ENCODE peak calls at places on chromosomes 1 and 21, in eight cellular contexts. K is stomach, O is K562, I is DND-41, F is cardiac fibroblast, E is adrenal gland, M is HCT116, S is GM12865. C is an unnamed sample.

GRCh38 chr1:25700124-25700523 is 83.5 kb downstream of the MAN1C1 start:
- DNase-seq in O (no peak), M (no peak), S (no peak), F (peak), K (no peak), I (no peak), E (peak), C (no peak)

GRCh38 chr1:59384443-59384842 is 87.5 kb downstream of the FGGY start:
- DNase-seq in F (no peak), M (no peak), K (no peak), E (no peak), S (no peak), O (no peak), I (no peak), C (no peak)

GRCh38 chr21:46610018-46610701 is 5.3 kb upstream of the S100B start:
- DNase-seq in K (no peak), M (no peak), E (no peak), S (peak), F (no peak), O (no peak), I (no peak), C (no peak)

GRCh38 chr1:78441921-78442320 is 48.9 kb upstream of the PTGFR start:
- DNase-seq in O (no peak), F (no peak), M (no peak), I (no peak), K (no peak), E (no peak), S (no peak), C (no peak)

GRCh38 chr1:13482600-13482999 is 31.2 kb downstream of the LRRC38 start:
- DNase-seq in O (no peak), E (no peak), F (no peak), I (no peak), S (no peak), K (no peak), M (no peak), C (no peak)

GRCh38 chr1:235050911-235051360 is 77.7 kb downstream of the TOMM20 start:
- DNase-seq in I (no peak), F (peak), E (no peak), K (no peak), O (peak), S (peak), M (no peak), C (no peak)

GRCh38 chr1:89873757-89874156 is 52.9 kb downstream of the LRRC8D start:
- DNase-seq in M (no peak), I (no peak), E (no peak), F (peak), K (no peak), S (no peak), O (no peak), C (no peak)

GRCh38 chr1:14516974-14517812 is 81.3 kb upstream of the KAZN start:
- DNase-seq in F (peak), K (no peak), I (no peak), O (no peak), E (peak), M (no peak), S (peak), C (no peak)

GRCh38 chr21:44090332-44090731 is 16.9 kb upstream of the PWP2 start:
- DNase-seq in M (no peak), E (no peak), S (no peak), F (no peak), K (peak), I (no peak), O (no peak), C (peak)

GRCh38 chr1:219298581-219299148 is 125.0 kb downstream of the LYPLAL1 start:
- DNase-seq in E (no peak), O (no peak), M (no peak), K (no peak), F (peak), S (no peak), I (no peak), C (no peak)

GRCh38 chr1:219441884-219442283 is 171.0 kb downstream of the ZC3H11B start:
- DNase-seq in O (no peak), M (no peak), F (no peak), S (no peak), K (no peak), E (no peak), I (no peak), C (no peak)

GRCh38 chr1:31122101-31122735 is 56.7 kb upstream of the PUM1 start:
- DNase-seq in E (no peak), O (no peak), F (no peak), I (no peak), S (peak), K (no peak), M (no peak), C (peak)

GRCh38 chr1:30225336-30225735 is 498.0 kb downstream of the MATN1 start:
- DNase-seq in F (no peak), S (no peak), M (no peak), O (no peak), K (no peak), E (no peak), I (no peak), C (no peak)

GRCh38 chr1:227299238-227299637 is 19.1 kb downstream of the CDC42BPA start:
- DNase-seq in S (no peak), F (peak), M (no peak), K (no peak), I (no peak), E (no peak), O (no peak), C (no peak)

GRCh38 chr1:237141471-237141870 is 99.5 kb downstream of the RYR2 start:
- DNase-seq in O (no peak), E (no peak), M (no peak), F (peak), I (no peak), K (no peak), S (no peak), C (no peak)

GRCh38 chr1:225958041-225958440 is 17.0 kb upstream of the LEFTY2 start:
- DNase-seq in E (no peak), F (no peak), K (no peak), S (no peak), I (no peak), O (no peak), M (no peak), C (no peak)

GRCh38 chr1:15771836-15772516 is 13.4 kb downstream of the FBLIM1 start:
- DNase-seq in I (no peak), O (no peak), F (no peak), M (no peak), S (no peak), K (no peak), E (no peak), C (no peak)

GRCh38 chr21:43917515-43918384 is 52.7 kb downstream of the AGPAT3 start:
- DNase-seq in E (no peak), M (peak), I (no peak), O (peak), K (peak), S (peak), F (no peak), C (no peak)

GRCh38 chr1:40401427-40402201 is 28.1 kb downstream of the SMAP2 start:
- DNase-seq in O (no peak), E (no peak), M (no peak), K (no peak), F (no peak), S (peak), I (no peak), C (no peak)

GRCh38 chr1:29812397-29813135 is 576.2 kb downstream of the PTPRU start:
- DNase-seq in S (no peak), O (no peak), I (no peak), M (no peak), E (no peak), K (peak), F (no peak), C (no peak)

GRCh38 chr1:235368428-235368827 is 1.2 kb downstream of the TBCE start:
- DNase-seq in S (no peak), E (no peak), I (no peak), O (no peak), M (no peak), K (no peak), F (no peak), C (no peak)

GRCh38 chr21:28971171-28971570 is 21.5 kb downstream of the LTN1 start:
- DNase-seq in E (no peak), F (peak), O (no peak), K (no peak), S (no peak), I (no peak), M (no peak), C (no peak)

GRCh38 chr1:90836345-90836679 is 119.2 kb upstream of the BARHL2 start:
- DNase-seq in F (no peak), E (no peak), K (no peak), I (no peak), M (no peak), O (no peak), S (no peak), C (no peak)

GRCh38 chr1:209769956-209770355 is 14.1 kb downstream of the TRAF3IP3 start:
- DNase-seq in I (no peak), E (no peak), K (no peak), O (no peak), S (no peak), M (no peak), F (peak), C (no peak)

GRCh38 chr1:150295476-150295875 is 1.8 kb downstream of the MRPS21 start:
- DNase-seq in F (no peak), M (no peak), E (no peak), K (no peak), S (no peak), I (no peak), O (no peak), C (no peak)

GRCh38 chr1:177069489-177069888 is 95.0 kb downstream of the ASTN1 start:
- DNase-seq in E (no peak), M (no peak), I (no peak), O (no peak), K (no peak), S (no peak), F (no peak), C (no peak)

GRCh38 chr1:24888061-24888970 is 41.8 kb downstream of the RUNX3 start:
- DNase-seq in M (no peak), F (no peak), K (peak), S (no peak), I (no peak), E (no peak), O (peak), C (no peak)

GRCh38 chr1:110249256-110249655 is 39.1 kb downstream of the KCNC4 start:
- DNase-seq in I (no peak), O (no peak), F (no peak), M (no peak), E (no peak), S (no peak), K (no peak), C (no peak)

GRCh38 chr1:28287315-28287714 is 28.0 kb downstream of the SESN2 start:
- DNase-seq in F (no peak), E (no peak), O (no peak), K (no peak), S (peak), I (no peak), M (no peak), C (peak)

GRCh38 chr1:65514083-65514482 is 93.6 kb downstream of the LEPR start:
- DNase-seq in F (peak), E (no peak), S (no peak), K (no peak), M (no peak), I (no peak), O (no peak), C (no peak)

GRCh38 chr1:10841059-10841458 is 44.6 kb upstream of the CASZ1 start:
- DNase-seq in O (no peak), S (no peak), K (no peak), M (no peak), I (no peak), F (no peak), E (no peak), C (no peak)

GRCh38 chr1:109197163-109198042 is 16.3 kb upstream of the SARS1 start:
- DNase-seq in O (peak), I (no peak), K (no peak), E (peak), F (peak), S (peak), M (peak), C (no peak)

GRCh38 chr1:41860771-41861170 is 58.0 kb downstream of the HIVEP3 start:
- DNase-seq in F (no peak), K (no peak), I (no peak), E (no peak), M (no peak), O (no peak), S (no peak), C (no peak)

DNA sequence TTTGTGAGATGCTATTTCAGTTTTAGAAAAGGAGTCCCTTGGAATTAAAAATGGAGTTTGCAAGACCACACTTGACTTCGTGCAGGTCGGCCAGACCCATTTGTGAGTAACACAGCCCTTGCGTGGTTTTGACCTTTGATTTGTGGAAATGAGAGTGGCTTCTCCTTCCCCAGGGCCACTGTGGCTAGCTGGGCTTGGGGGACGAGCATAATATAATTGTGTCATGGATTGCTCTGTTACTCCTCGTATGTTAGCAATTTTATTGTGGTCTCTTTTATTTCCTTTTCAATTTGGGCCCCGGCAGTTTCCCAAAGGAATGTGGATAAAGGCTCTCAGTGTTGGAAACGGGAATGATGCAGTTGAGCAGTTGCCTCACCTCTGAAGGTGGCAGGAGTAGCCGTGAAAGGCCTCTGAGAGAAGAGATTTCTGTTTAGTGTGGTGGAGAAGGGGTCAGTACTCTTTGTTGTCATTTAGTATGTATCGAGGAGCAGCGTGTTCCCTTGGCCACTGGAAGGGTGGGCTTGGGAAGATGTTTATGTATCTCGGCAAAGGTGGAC is 194.6 kb downstream of the PBX1 start:
- DNase-seq in S (no peak), O (no peak), F (no peak), E (no peak), I (no peak), K (no peak), M (no peak), C (no peak)
- H3K4me3 ChIP-seq in S (no peak), O (no peak), F (no peak), E (no peak), I (no peak), K (peak), M (no peak), C (no peak)

DNA sequence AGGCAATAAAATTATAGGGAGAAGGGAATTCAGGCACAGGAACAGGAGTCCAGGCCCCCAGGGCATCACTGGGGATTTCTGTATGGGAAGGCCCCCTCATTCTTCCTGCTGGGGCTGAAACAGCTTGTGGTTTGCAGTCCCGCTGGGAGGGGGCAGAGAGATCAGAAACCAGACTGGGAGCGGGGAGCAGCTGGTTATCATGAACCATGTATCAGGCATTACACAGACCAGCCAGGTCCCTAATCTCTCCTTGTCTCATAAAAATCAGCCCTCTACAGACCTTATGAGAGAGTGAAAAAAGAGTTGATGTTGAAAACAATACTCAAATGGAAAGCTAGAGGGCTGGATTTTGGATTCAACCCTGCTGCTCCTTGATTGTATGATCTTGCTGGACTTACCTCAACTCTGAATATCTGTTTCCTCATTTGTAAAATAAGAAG is 93.4 kb upstream of the F3 start:
- DNase-seq in E (no peak), S (no peak), K (no peak), F (no peak), O (peak), M (no peak), I (no peak), C (no peak)
- TF ChIP-seq CTCF in E (no peak), S (no peak), K (no peak), F (peak), O (peak), M (no peak), I (no peak), C (no peak)

GRCh38 chr21:14384453-14384852 is 1.5 kb upstream of the HSPA13 start:
- DNase-seq in S (no peak), E (no peak), I (no peak), K (no peak), M (no peak), F (no peak), O (no peak), C (no peak)
- H3K4me3 ChIP-seq in S (peak), E (no peak), I (no peak), K (no peak), M (no peak), F (no peak), O (peak), C (peak)

DNA sequence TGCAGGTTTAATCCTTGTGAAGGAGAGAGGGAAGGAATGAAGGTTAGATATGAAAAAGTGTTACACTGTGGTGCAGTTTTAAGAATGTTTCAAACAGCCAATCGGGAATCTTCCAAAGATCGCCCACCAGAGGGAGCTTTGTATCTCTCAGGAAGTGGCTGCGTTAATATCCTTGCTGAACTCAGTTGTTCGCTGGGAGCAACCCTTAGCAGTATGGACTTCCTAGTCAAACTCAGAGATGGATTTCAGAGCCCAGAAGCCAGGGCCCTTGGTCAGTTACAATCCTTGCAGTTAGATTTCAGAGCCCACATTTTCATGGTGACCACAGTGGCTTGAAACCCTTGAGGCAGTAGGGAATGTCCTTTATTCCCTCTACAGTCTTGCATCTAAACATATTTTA is 136.2 kb downstream of the NTNG1 start:
- DNase-seq in M (no peak), K (peak), S (peak), I (peak), E (no peak), O (no peak), F (peak), C (peak)
- TF ChIP-seq CTCF in M (no peak), K (no peak), S (peak), I (peak), E (no peak), O (no peak), F (no peak), C (peak)

GRCh38 chr1:55997550-55997949 is 581.8 kb downstream of the PLPP3 start:
- DNase-seq in M (no peak), S (no peak), I (no peak), F (peak), E (no peak), O (no peak), K (no peak), C (no peak)
- H3K4me3 ChIP-seq in M (no peak), S (no peak), I (no peak), F (no peak), E (no peak), O (no peak), K (no peak), C (no peak)

DNA sequence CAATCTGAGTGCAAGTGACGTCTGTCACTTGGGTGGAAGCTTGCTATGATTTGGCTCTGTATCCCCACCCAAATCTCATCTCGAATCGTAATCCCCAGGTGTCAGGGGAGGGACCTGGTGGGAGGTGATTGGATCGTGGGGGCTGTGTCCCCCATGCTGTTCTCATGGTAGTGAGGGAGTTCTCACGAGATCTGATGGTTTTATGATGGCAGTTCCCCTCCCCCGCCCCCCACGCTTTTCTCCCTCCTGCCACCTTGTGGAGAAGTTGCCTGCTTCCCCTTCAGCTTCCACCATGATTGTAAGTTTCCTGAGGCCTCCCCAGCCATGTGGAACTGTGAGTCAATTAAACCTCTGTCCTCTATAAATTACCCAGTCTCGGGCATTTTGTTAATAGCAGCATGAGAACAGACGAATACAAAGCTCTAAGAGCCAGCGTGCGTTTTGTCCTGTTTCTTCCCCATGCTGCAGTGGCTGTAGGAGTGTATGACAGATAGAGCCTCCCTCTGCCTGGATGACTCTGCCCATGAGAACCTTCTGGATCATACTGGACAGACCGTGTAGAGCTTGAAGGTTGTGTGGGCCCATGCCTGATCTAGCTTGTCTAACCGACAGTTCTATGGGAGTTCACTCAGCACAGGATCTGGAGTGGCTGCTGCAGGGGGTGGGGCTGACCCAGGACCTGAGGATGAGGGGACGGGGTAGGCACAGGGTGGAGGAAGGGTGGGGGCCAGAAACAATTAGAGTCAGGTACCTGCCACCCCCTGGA is 139.7 kb upstream of the ERRFI1 start:
- DNase-seq in O (no peak), M (no peak), K (no peak), I (no peak), F (no peak), E (no peak), S (no peak), C (peak)
- TF ChIP-seq CTCF in O (peak), M (no peak), K (no peak), I (peak), F (peak), E (no peak), S (no peak), C (peak)

C was measured in OCI-LY7.